ENCODE peak calls at places on chromosomes 7 and 10, in four cellular contexts. S is WTC11, Y is K562, E is HepG2. I is an unnamed sample.

GRCh38 chr7:133545613-133546012 is 292.7 kb downstream of the EXOC4 start:
- DNase-seq in S (no peak), Y (no peak), E (no peak), I (no peak)

GRCh38 chr7:129394101-129394500 is 40.1 kb upstream of the STRIP2 start:
- DNase-seq in S (no peak), Y (no peak), E (no peak), I (no peak)

GRCh38 chr7:145848691-145849090 is 267.9 kb upstream of the CNTNAP2 start:
- DNase-seq in S (peak), Y (peak), E (no peak), I (no peak)

GRCh38 chr7:137968890-137969289 is 33.0 kb downstream of the CREB3L2 start:
- DNase-seq in S (no peak), Y (no peak), E (no peak), I (no peak)

GRCh38 chr7:80392229-80393169 is 119.4 kb downstream of the GNAT3 start:
- DNase-seq in S (no peak), Y (no peak), E (peak), I (no peak)

GRCh38 chr10:116611153-116611545 is 9.6 kb upstream of the PNLIPRP2 start:
- DNase-seq in S (no peak), Y (no peak), E (no peak), I (no peak)

GRCh38 chr10:73625004-73625883 is 16.0 kb downstream of the MYOZ1 start:
- DNase-seq in S (peak), Y (peak), E (no peak), I (no peak)

GRCh38 chr10:71728218-71728737 is 8.7 kb upstream of the C10orf105 start:
- DNase-seq in S (no peak), Y (no peak), E (no peak), I (peak)

GRCh38 chr10:91604936-91605534 is 27.8 kb downstream of the PPP1R3C start:
- DNase-seq in S (no peak), Y (no peak), E (no peak), I (no peak)

GRCh38 chr10:32461203-32461602 is 15.3 kb downstream of the CCDC7 start:
- DNase-seq in S (no peak), Y (no peak), E (no peak), I (no peak)

GRCh38 chr7:128135275-128136214 is 104.3 kb upstream of the LRRC4 start:
- DNase-seq in S (peak), Y (peak), E (no peak), I (no peak)

GRCh38 chr7:29327455-29327854 is 132.9 kb downstream of the CHN2 start:
- DNase-seq in S (no peak), Y (no peak), E (no peak), I (no peak)

GRCh38 chr10:120823251-120823650 is 27.9 kb upstream of the WDR11 start:
- DNase-seq in S (no peak), Y (no peak), E (no peak), I (no peak)

GRCh38 chr7:94882891-94883290 is 24.5 kb upstream of the PPP1R9A start:
- DNase-seq in S (no peak), Y (no peak), E (no peak), I (no peak)

GRCh38 chr7:63925626-63926460 is 72.8 kb upstream of the ZNF722 start:
- DNase-seq in S (no peak), Y (peak), E (no peak), I (no peak)

DNA sequence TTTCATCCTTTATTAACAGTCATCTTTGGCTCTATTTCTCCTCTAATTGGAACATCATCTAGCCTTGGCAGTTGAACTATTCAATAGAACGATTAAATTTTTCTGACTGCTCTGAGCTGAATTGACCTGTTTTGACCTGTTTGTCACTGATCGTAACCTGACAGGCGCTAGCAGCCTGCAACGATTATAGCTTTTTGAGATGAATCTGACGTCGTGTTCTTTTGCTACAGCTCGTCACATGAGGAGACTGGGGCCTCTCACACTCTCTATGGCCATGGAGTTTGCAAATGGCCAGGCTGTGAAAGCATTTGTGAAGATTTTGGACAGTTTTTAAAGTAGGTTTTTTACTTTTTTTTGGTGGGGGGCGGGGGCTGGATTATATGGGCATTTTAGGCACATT is 229.8 kb downstream of the FOXP2 start:
- DNase-seq in S (no peak), Y (no peak), E (no peak), I (no peak)
- TF ChIP-seq ETV6 in S (no peak), Y (no peak), E (no peak), I (no peak)

GRCh38 chr7:100895701-100895955 is at the start of gene ACHE:
- DNase-seq in S (no peak), Y (no peak), E (no peak), I (no peak)

GRCh38 chr7:100896743-100897051 is 1.0 kb upstream of the ACHE start:
- DNase-seq in S (peak), Y (peak), E (no peak), I (no peak)

GRCh38 chr7:100894860-100895700 is 608 bp downstream of the ACHE start:
- DNase-seq in S (peak), Y (peak), E (no peak), I (no peak)

GRCh38 chr7:100897111-100897608 is 1.5 kb upstream of the ACHE start:
- DNase-seq in S (peak), Y (peak), E (no peak), I (no peak)

GRCh38 chr7:100895956-100896742 is 461 bp upstream of the ACHE start:
- DNase-seq in S (peak), Y (peak), E (no peak), I (no peak)
- TF ChIP-seq ETV6 in S (no peak), Y (no peak), E (no peak), I (no peak)

DNA sequence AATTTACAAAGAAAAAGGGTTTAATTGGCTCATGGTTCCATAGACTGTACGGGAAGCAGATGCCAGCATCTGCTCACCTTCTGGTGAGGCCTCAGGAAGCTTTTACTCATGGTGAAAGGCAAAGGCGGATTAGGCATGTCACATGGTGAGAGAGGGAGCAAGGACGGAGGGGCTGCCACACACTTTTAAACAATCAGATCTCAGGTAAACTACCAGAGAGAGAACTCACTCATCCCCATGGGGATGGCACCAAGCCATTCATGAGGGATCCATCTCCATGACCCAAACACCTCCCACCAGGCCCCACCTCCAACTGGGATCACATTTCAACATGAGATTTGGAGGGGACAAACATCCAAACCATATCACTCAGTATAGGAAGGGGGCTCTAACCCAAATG is 183.9 kb downstream of the COBL start:
- DNase-seq in S (no peak), Y (no peak), E (no peak), I (no peak)
- TF ChIP-seq ETV6 in S (no peak), Y (no peak), E (no peak), I (no peak)

DNA sequence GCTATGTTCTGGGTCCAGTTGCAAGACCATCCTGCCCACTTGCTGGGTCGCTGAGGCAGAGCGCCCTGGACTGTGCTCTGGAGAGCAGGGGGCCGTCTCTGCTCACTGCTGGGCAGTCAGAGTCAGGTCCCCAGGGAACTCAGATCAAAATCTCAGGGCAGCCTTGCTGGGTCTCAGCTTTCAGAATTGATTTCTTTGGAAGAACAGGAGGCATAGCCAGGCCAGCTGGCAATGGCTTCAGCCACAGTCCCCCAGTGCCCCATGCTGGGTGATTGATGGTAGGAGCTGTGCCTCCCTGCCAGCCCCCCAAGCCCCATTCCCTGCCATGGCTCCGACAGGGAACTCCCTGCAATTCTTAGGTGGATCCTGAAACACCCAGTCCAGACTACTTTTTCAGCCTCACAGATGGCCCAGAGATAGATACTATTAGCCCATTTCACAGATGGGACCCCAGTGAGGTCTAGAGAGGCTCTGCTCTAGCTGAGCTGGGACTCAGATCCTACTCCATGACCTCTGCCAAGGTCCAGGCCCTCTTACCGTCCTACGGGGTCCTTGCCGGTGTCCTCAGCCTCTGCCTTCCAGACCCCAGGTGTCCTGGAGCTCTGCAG is 470 bp downstream of the MMRN2 start:
- DNase-seq in S (no peak), Y (no peak), E (no peak), I (no peak)
- TF ChIP-seq ETV6 in S (no peak), Y (no peak), E (no peak), I (no peak)

GRCh38 chr10:43899224-43899959 is 250.7 kb upstream of the ZNF32 start:
- DNase-seq in S (no peak), Y (no peak), E (no peak), I (no peak)
- TF ChIP-seq ETV6 in S (no peak), Y (no peak), E (no peak), I (no peak)

GRCh38 chr7:28055161-28055544 is 125.4 kb downstream of the JAZF1 start:
- DNase-seq in S (no peak), Y (no peak), E (no peak), I (no peak)
- TF ChIP-seq ETV6 in S (no peak), Y (no peak), E (no peak), I (no peak)

GRCh38 chr7:5627745-5628547 is 153.5 kb downstream of the RNF216 start:
- DNase-seq in S (no peak), Y (no peak), E (no peak), I (no peak)

GRCh38 chr7:5631752-5632151 is 149.7 kb downstream of the RNF216 start:
- DNase-seq in S (no peak), Y (no peak), E (no peak), I (no peak)

GRCh38 chr7:5631185-5631584 is 150.3 kb downstream of the RNF216 start:
- DNase-seq in S (no peak), Y (no peak), E (no peak), I (no peak)

GRCh38 chr7:5630670-5631069 is 150.8 kb downstream of the RNF216 start:
- DNase-seq in S (no peak), Y (no peak), E (no peak), I (no peak)

GRCh38 chr7:5629941-5630340 is 151.5 kb downstream of the RNF216 start:
- DNase-seq in S (no peak), Y (no peak), E (no peak), I (no peak)
- TF ChIP-seq ETV6 in S (no peak), Y (no peak), E (no peak), I (no peak)

GRCh38 chr7:32500922-32501341 is 5.6 kb downstream of the AVL9 start:
- DNase-seq in S (no peak), Y (no peak), E (no peak), I (no peak)
- TF ChIP-seq ETV6 in S (no peak), Y (no peak), E (no peak), I (no peak)